ENCODE peak calls at places on chromosomes 5 and 9, in ten cellular contexts. A is activated CD4-positive, alpha-beta T cell treated with anti-CD3 and anti-CD28 coated beads, Interleukin-2, amount 50 U/mL, for 1 hour; F is sciatic nerve; W is T-helper 2 cell; J is chondrocyte; X is EH; B is cardiac fibroblast; D is stimulated activated CD8-positive, alpha-beta memory T cell treated with anti-CD3 and anti-CD28 coated beads, Interleukin-4, amount 100 ng/mL, for 1 hour; K is HepG2; L is MG63. Y is an unnamed sample.

GRCh38 chr5:160165137-160166068 is 46.2 kb upstream of the PWWP2A start:
- DNase-seq in W (no peak), X (peak), L (peak), K (peak), A (no peak), J (peak), B (peak), D (no peak), F (peak), Y (no peak)

GRCh38 chr9:98569070-98569469 is 139.7 kb downstream of the GABBR2 start:
- DNase-seq in W (no peak), L (no peak), F (no peak), J (no peak), B (no peak), A (no peak), D (no peak), K (no peak), X (no peak), Y (no peak)

GRCh38 chr5:39191216-39191615 is 28.1 kb downstream of the FYB1 start:
- DNase-seq in K (no peak), X (no peak), J (no peak), A (no peak), W (no peak), B (no peak), F (no peak), D (no peak), L (no peak), Y (no peak)

GRCh38 chr5:136205061-136205702 is 12.2 kb upstream of the SMIM32 start:
- DNase-seq in X (no peak), F (no peak), J (no peak), K (no peak), D (no peak), A (no peak), B (no peak), L (no peak), W (no peak), Y (no peak)

GRCh38 chr9:96495341-96495740 is 45.4 kb downstream of the HABP4 start:
- DNase-seq in X (peak), F (no peak), W (no peak), B (peak), K (no peak), J (no peak), A (no peak), D (no peak), L (peak), Y (no peak)

GRCh38 chr5:170267431-170268152 is 30.0 kb downstream of the LCP2 start:
- DNase-seq in K (peak), B (peak), A (peak), W (peak), F (peak), X (peak), J (no peak), D (no peak), L (peak), Y (peak)

GRCh38 chr9:131868766-131869165 is 128.9 kb upstream of the RAPGEF1 start:
- DNase-seq in J (no peak), F (no peak), X (peak), K (no peak), W (no peak), B (peak), A (no peak), L (peak), D (no peak), Y (no peak)

GRCh38 chr9:136138566-136138965 is 19.9 kb upstream of the TMEM250 start:
- DNase-seq in D (no peak), K (peak), F (no peak), W (no peak), X (peak), B (peak), J (no peak), A (peak), L (no peak), Y (peak)

GRCh38 chr5:3600106-3600997 is 4.7 kb downstream of the IRX1 start:
- DNase-seq in X (no peak), B (no peak), K (no peak), F (no peak), W (no peak), J (no peak), L (no peak), A (no peak), D (no peak), Y (no peak)

GRCh38 chr9:136619742-136620440 is 42.8 kb upstream of the EGFL7 start:
- DNase-seq in A (no peak), F (peak), J (no peak), W (no peak), D (no peak), B (peak), K (peak), L (no peak), X (no peak), Y (peak)

GRCh38 chr9:77156646-77157371 is 20.5 kb upstream of the VPS13A start:
- DNase-seq in J (no peak), K (no peak), B (no peak), D (no peak), F (no peak), X (no peak), L (no peak), W (no peak), A (no peak), Y (no peak)

GRCh38 chr5:132190161-132190817 is 37.4 kb downstream of the P4HA2 start:
- DNase-seq in K (peak), D (no peak), L (peak), B (peak), F (no peak), A (no peak), W (no peak), X (peak), J (no peak), Y (peak)

GRCh38 chr9:106557996-106558667 is 304.8 kb upstream of the ZNF462 start:
- DNase-seq in F (no peak), L (no peak), B (no peak), X (no peak), A (no peak), K (no peak), W (no peak), D (no peak), J (no peak), Y (no peak)

GRCh38 chr5:104498281-104498680 is 935.7 kb upstream of the NUDT12 start:
- DNase-seq in L (no peak), J (no peak), B (no peak), F (no peak), X (no peak), D (no peak), W (no peak), K (no peak), A (no peak), Y (no peak)

GRCh38 chr5:135437796-135438560 is 9.2 kb downstream of the DCANP1 start:
- DNase-seq in D (no peak), B (peak), J (no peak), F (peak), X (peak), W (no peak), A (no peak), L (peak), K (peak), Y (no peak)

GRCh38 chr9:107438211-107439030 is 51.1 kb downstream of the KLF4 start:
- DNase-seq in D (no peak), X (peak), W (no peak), A (no peak), F (no peak), J (no peak), K (no peak), B (no peak), L (no peak), Y (no peak)

GRCh38 chr9:69829484-69829883 is 8.9 kb downstream of the CFAP95 start:
- DNase-seq in X (no peak), W (no peak), K (no peak), F (no peak), L (no peak), D (no peak), J (no peak), B (no peak), A (no peak), Y (no peak)

GRCh38 chr5:7816535-7816901 is 34.4 kb downstream of the CFAP90 start:
- DNase-seq in D (no peak), K (no peak), B (no peak), W (no peak), J (no peak), X (no peak), L (no peak), A (no peak), F (no peak), Y (no peak)

GRCh38 chr5:40828690-40829661 is 6.0 kb downstream of the RPL37 start:
- DNase-seq in L (no peak), D (no peak), X (no peak), F (no peak), K (no peak), W (no peak), A (no peak), J (no peak), B (no peak), Y (no peak)

GRCh38 chr5:78506296-78507049 is 142.1 kb downstream of the LHFPL2 start:
- DNase-seq in A (no peak), B (peak), F (no peak), W (no peak), X (peak), K (no peak), L (no peak), D (no peak), J (no peak), Y (no peak)

GRCh38 chr9:10678010-10678409 is 65.2 kb upstream of the PTPRD start:
- DNase-seq in B (no peak), X (no peak), J (no peak), A (no peak), K (no peak), D (no peak), L (no peak), F (no peak), W (no peak), Y (no peak)

GRCh38 chr9:37348917-37349316 is 73.6 kb upstream of the GRHPR start:
- DNase-seq in J (no peak), K (no peak), L (no peak), B (no peak), D (no peak), F (no peak), X (no peak), A (no peak), W (no peak), Y (no peak)

GRCh38 chr9:134496413-134497282 is 145.0 kb upstream of the COL5A1 start:
- DNase-seq in B (peak), W (no peak), F (peak), X (peak), J (no peak), A (no peak), K (no peak), D (no peak), L (peak), Y (no peak)

GRCh38 chr5:67305913-67306710 is 109.5 kb upstream of the CD180 start:
- DNase-seq in B (peak), D (no peak), W (no peak), F (no peak), J (no peak), A (no peak), L (peak), X (peak), K (no peak), Y (no peak)

GRCh38 chr9:87594218-87594617 is 96.6 kb downstream of the DAPK1 start:
- DNase-seq in J (no peak), X (peak), A (no peak), B (peak), K (no peak), W (no peak), F (no peak), D (no peak), L (no peak), Y (no peak)

GRCh38 chr9:89714316-89714715 is 109.5 kb downstream of the GADD45G start:
- DNase-seq in D (no peak), K (no peak), B (no peak), F (no peak), J (no peak), X (peak), A (no peak), W (no peak), L (peak), Y (no peak)

GRCh38 chr9:85142461-85143401 is 473.2 kb downstream of the NTRK2 start:
- DNase-seq in W (no peak), L (peak), A (no peak), F (peak), B (peak), J (no peak), D (no peak), X (peak), K (peak), Y (no peak)

GRCh38 chr9:15856591-15856990 is 303.7 kb downstream of the CCDC171 start:
- DNase-seq in A (no peak), D (no peak), J (no peak), B (peak), W (no peak), L (no peak), F (no peak), X (peak), K (no peak), Y (no peak)

GRCh38 chr9:137044502-137045177 is 1.3 kb downstream of the NPDC1 start:
- DNase-seq in D (no peak), B (no peak), L (peak), A (no peak), K (no peak), F (no peak), X (no peak), W (no peak), J (no peak), Y (no peak)

GRCh38 chr5:79636981-79637733 is 24.9 kb downstream of the TENT2 start:
- DNase-seq in K (no peak), L (no peak), F (no peak), W (no peak), D (no peak), X (no peak), B (peak), J (no peak), A (no peak), Y (no peak)

GRCh38 chr5:132298305-132298704 is 4.1 kb downstream of the SLC22A4 start:
- DNase-seq in F (no peak), K (no peak), X (no peak), A (no peak), W (no peak), D (no peak), J (no peak), L (no peak), B (peak), Y (no peak)

GRCh38 chr5:115542076-115542475 is 2.5 kb downstream of the FEM1C start:
- DNase-seq in X (no peak), D (no peak), J (no peak), B (peak), F (no peak), K (peak), A (no peak), W (no peak), L (no peak), Y (no peak)

GRCh38 chr9:94623253-94623652 is 16.1 kb downstream of the FBP1 start:
- DNase-seq in D (no peak), B (peak), A (no peak), W (no peak), K (peak), J (no peak), F (no peak), L (peak), X (peak), Y (no peak)